ENCODE peak calls at places on chromosomes 13 and 19, in seven cellular contexts. O is glutamatergic neuron; W is NCI-H1417; F is thoracic aorta; B is ovary; S is activated CD4-positive, CD25-positive, alpha-beta regulatory T cell; Y is anterior cingulate cortex. P is an unnamed sample.

GRCh38 chr19:35254341-35255297 is 5.8 kb downstream of the LSR start:
- DNase-seq in O (no peak), W (no peak), F (no peak), B (no peak), S (no peak), Y (no peak), P (no peak)

GRCh38 chr19:34232566-34233481 is 21.5 kb upstream of the GARRE1 start:
- DNase-seq in O (no peak), W (no peak), F (no peak), B (peak), S (no peak), Y (peak), P (no peak)

GRCh38 chr19:54024660-54025059 is 33.2 kb downstream of the CACNG6 start:
- DNase-seq in O (no peak), W (no peak), F (no peak), B (no peak), S (no peak), Y (no peak), P (no peak)

GRCh38 chr13:81142306-81142999 is 801.5 kb upstream of the SPRY2 start:
- DNase-seq in O (no peak), W (no peak), F (no peak), B (no peak), S (no peak), Y (no peak), P (no peak)

GRCh38 chr13:62482351-62482750 is 1066.7 kb upstream of the PCDH20 start:
- DNase-seq in O (no peak), W (peak), F (no peak), B (no peak), S (no peak), Y (no peak), P (no peak)

GRCh38 chr13:112198611-112199010 is 131.7 kb downstream of the SOX1 start:
- DNase-seq in O (no peak), W (no peak), F (no peak), B (no peak), S (no peak), Y (no peak), P (no peak)

GRCh38 chr13:39263033-39263432 is 224.8 kb downstream of the NHLRC3 start:
- DNase-seq in O (peak), W (peak), F (no peak), B (peak), S (no peak), Y (peak), P (peak)

GRCh38 chr19:18379803-18380747 is 5.9 kb upstream of the GDF15 start:
- DNase-seq in O (no peak), W (no peak), F (peak), B (peak), S (no peak), Y (no peak), P (no peak)

GRCh38 chr19:39544201-39544903 is 4.4 kb upstream of the EID2 start:
- DNase-seq in O (no peak), W (no peak), F (no peak), B (no peak), S (no peak), Y (no peak), P (no peak)

GRCh38 chr13:39273953-39274352 is 235.7 kb downstream of the NHLRC3 start:
- DNase-seq in O (no peak), W (peak), F (no peak), B (peak), S (no peak), Y (no peak), P (no peak)

GRCh38 chr13:50355797-50356196 is 340.6 kb downstream of the KCNRG start:
- DNase-seq in O (no peak), W (no peak), F (no peak), B (no peak), S (no peak), Y (no peak), P (no peak)

GRCh38 chr19:47390533-47391488 is 28.5 kb downstream of the MEIS3 start:
- DNase-seq in O (no peak), W (no peak), F (no peak), B (no peak), S (no peak), Y (no peak), P (no peak)

GRCh38 chr19:56083668-56084067 is 37.4 kb downstream of the ZNF787 start:
- DNase-seq in O (no peak), W (no peak), F (no peak), B (no peak), S (no peak), Y (no peak), P (no peak)

P was measured in AML-193.